ENCODE peak calls at places on chromosomes 2 and 18, in seven cellular contexts. P is stimulated activated naive CD8-positive, alpha-beta T cell treated with anti-CD3 and anti-CD28 coated beads, Interleukin-15, Interleukin-2, amounts not matched to agents 100 U/mL and 50 U/mL, for 24 hours; S is nephron progenitor cell; M is foreskin keratinocyte; C is neural crest cell; W is amniotic epithelial cell; R is fibroblast of the aortic adventitia. A is an unnamed sample.

GRCh38 chr2:187333804-187334203 is 114.2 kb downstream of the CALCRL start:
- DNase-seq in M (no peak), S (no peak), R (no peak), C (no peak), W (no peak), P (no peak), A (no peak)

GRCh38 chr2:33034784-33035183 is 88.0 kb downstream of the LTBP1 start:
- DNase-seq in M (no peak), S (no peak), R (peak; percentile 86), C (no peak), P (no peak), W (no peak), A (peak; percentile 38)

GRCh38 chr2:122634261-122634660 is 878.8 kb downstream of the TSN start:
- DNase-seq in W (peak; percentile 93), P (no peak), S (no peak), M (peak; percentile 92), C (no peak), R (peak; percentile 41), A (peak; percentile 54)

GRCh38 chr18:42675810-42676209 is 439.7 kb downstream of the RIT2 start:
- DNase-seq in S (no peak), P (no peak), W (no peak), R (no peak), C (no peak), M (no peak), A (no peak)

GRCh38 chr2:40299173-40299572 is 152.7 kb downstream of the SLC8A1 start:
- DNase-seq in W (no peak), M (no peak), R (no peak), S (no peak), C (no peak), P (no peak), A (no peak)

GRCh38 chr18:6851480-6851879 is 122.0 kb downstream of the ARHGAP28 start:
- DNase-seq in P (no peak), R (no peak), S (no peak), W (no peak), M (no peak), C (no peak), A (no peak)

GRCh38 chr2:136131961-136132839 is 14.3 kb upstream of the CXCR4 start:
- DNase-seq in C (no peak), R (no peak), W (no peak), P (peak; percentile 65), S (no peak), M (no peak), A (no peak)

GRCh38 chr2:108069515-108070310 is 83.4 kb downstream of the SLC5A7 start:
- DNase-seq in R (no peak), C (no peak), S (no peak), W (no peak), M (no peak), P (no peak), A (no peak)

GRCh38 chr2:128590309-128591021 is 271.8 kb upstream of the HS6ST1 start:
- DNase-seq in W (no peak), C (no peak), M (no peak), S (no peak), R (no peak), P (no peak), A (no peak)

GRCh38 chr2:103459302-103459701 is 697.5 kb downstream of the TMEM182 start:
- DNase-seq in M (no peak), P (no peak), R (no peak), W (no peak), S (no peak), C (no peak), A (no peak)

GRCh38 chr2:218780851-218781690 is 876 bp upstream of the CYP27A1 start:
- DNase-seq in R (peak; percentile 7), C (no peak), M (no peak), P (no peak), W (no peak), S (no peak), A (no peak)

A was measured in MG63.